ENCODE peak calls at places on chromosomes 5 and 9, in four cellular contexts. One of them, this sample, is unnamed.

GRCh38 chr9:32728181-32728580 is 55.2 kb upstream of the TMEM215 start:
- DNase-seq in HepG2: no peak
- DNase-seq in K562: no peak
- DNase-seq in HEK293T: no peak
- DNase-seq in this sample: no peak

GRCh38 chr5:158840193-158840592 is 259.5 kb downstream of the EBF1 start:
- DNase-seq in HepG2: no peak
- DNase-seq in HEK293T: no peak
- DNase-seq in K562: no peak
- DNase-seq in this sample: no peak

GRCh38 chr9:81031422-81032029 is 657.8 kb downstream of the TLE1 start:
- DNase-seq in HepG2: no peak
- DNase-seq in K562: no peak
- DNase-seq in HEK293T: no peak
- DNase-seq in this sample: no peak

GRCh38 chr5:112492291-112492690 is 73.2 kb upstream of the EPB41L4A start:
- DNase-seq in K562: peak
- DNase-seq in HepG2: peak
- DNase-seq in HEK293T: peak
- DNase-seq in this sample: peak

GRCh38 chr9:107819772-107820171 is 330.2 kb upstream of the KLF4 start:
- DNase-seq in HepG2: no peak
- DNase-seq in K562: no peak
- DNase-seq in HEK293T: no peak
- DNase-seq in this sample: no peak

GRCh38 chr5:175113947-175114346 is 330.0 kb downstream of the DRD1 start:
- DNase-seq in K562: no peak
- DNase-seq in HepG2: no peak
- DNase-seq in HEK293T: no peak
- DNase-seq in this sample: no peak

GRCh38 chr5:66875325-66875724 is 279.1 kb downstream of the MAST4 start:
- DNase-seq in HEK293T: no peak
- DNase-seq in HepG2: no peak
- DNase-seq in K562: no peak
- DNase-seq in this sample: no peak

GRCh38 chr5:65672787-65673186 is 48.0 kb downstream of the SHLD3 start:
- DNase-seq in HEK293T: no peak
- DNase-seq in K562: no peak
- DNase-seq in HepG2: no peak
- DNase-seq in this sample: no peak

GRCh38 chr9:107178302-107178701 is 104.8 kb upstream of the RAD23B start:
- DNase-seq in HEK293T: no peak
- DNase-seq in HepG2: no peak
- DNase-seq in K562: no peak
- DNase-seq in this sample: no peak

DNA sequence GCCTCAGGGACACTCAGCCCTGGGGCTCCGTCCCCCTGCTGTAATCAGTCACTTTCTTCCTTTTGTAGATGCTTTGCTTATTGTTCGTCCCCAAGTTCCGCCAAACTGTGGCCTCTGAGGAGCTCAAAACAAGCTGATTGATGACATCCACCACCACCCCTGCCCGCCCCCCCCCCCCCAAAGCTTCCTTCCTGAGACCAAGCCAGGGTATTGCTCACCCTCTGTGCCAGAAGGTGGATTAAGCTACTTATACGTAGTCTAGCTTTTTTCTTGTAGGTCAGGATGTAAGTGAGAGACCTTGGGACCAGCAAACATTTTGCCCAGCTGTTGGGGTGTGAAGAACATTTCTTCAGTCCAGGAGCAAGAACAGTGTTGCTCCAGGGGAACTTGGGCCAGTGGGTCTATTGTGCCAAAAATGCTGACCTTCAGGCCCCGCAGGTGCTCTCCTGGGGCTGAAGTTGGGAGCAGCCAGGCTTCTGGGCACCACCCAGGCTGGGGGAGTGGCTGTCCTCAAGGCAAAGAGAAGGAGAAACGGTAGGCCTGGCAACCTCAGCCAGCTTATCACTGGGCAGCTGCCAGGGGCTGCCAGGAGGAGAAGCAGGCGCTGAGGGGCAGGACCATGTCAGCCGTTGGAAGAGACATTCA is 17.9 kb downstream of the NEURL1B start:
- DNase-seq in K562: no peak
- DNase-seq in HepG2: no peak
- DNase-seq in HEK293T: no peak
- DNase-seq in this sample: no peak
- TF ChIP-seq FOXK2 in K562: no peak
- TF ChIP-seq FOXK2 in HepG2: no peak
- TF ChIP-seq FOXK2 in HEK293T: no peak
- TF ChIP-seq FOXK2 in this sample: no peak

GRCh38 chr5:133474851-133475590 is 137.3 kb downstream of the FSTL4 start:
- DNase-seq in HEK293T: no peak
- DNase-seq in K562: no peak
- DNase-seq in HepG2: no peak
- DNase-seq in this sample: no peak

GRCh38 chr5:133472829-133473228 is 139.5 kb downstream of the FSTL4 start:
- DNase-seq in K562: peak
- DNase-seq in HEK293T: no peak
- DNase-seq in HepG2: no peak
- DNase-seq in this sample: no peak

GRCh38 chr5:133473291-133473690 is 139.1 kb downstream of the FSTL4 start:
- DNase-seq in HepG2: no peak
- DNase-seq in K562: no peak
- DNase-seq in HEK293T: no peak
- DNase-seq in this sample: no peak

GRCh38 chr5:133478611-133479010 is 133.7 kb downstream of the FSTL4 start:
- DNase-seq in K562: no peak
- DNase-seq in HEK293T: no peak
- DNase-seq in HepG2: no peak
- DNase-seq in this sample: no peak

GRCh38 chr5:133475986-133476385 is 136.4 kb downstream of the FSTL4 start:
- DNase-seq in HepG2: no peak
- DNase-seq in K562: no peak
- DNase-seq in HEK293T: no peak
- DNase-seq in this sample: no peak
- TF ChIP-seq FOXK2 in HepG2: no peak
- TF ChIP-seq FOXK2 in K562: no peak
- TF ChIP-seq FOXK2 in HEK293T: no peak
- TF ChIP-seq FOXK2 in this sample: no peak

DNA sequence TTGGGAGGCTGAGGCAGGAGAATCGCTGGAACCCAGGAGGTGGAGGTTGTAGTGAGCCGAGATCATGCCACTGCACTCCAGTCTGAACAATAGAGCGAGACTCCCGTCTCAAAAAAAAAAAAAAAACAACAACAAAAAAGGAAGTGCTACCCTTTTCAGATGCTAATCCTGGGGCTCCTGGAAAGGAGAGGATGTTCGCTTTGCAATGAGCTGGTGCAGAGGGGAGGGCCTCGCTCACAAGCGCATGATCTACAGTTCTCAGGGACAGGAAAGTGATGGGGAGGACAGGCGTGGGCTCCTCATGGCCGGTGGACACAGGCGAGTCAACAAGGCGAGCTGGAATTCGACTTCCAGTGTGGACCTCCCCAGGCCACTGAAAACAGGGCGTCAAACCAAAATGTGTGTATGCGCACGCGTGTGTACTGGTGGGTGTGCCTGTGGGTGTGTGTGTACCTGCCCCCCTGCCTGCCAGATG is 54.2 kb downstream of the USP20 start:
- DNase-seq in HepG2: no peak
- DNase-seq in HEK293T: no peak
- DNase-seq in K562: no peak
- DNase-seq in this sample: no peak
- TF ChIP-seq FOXK2 in HepG2: no peak
- TF ChIP-seq FOXK2 in HEK293T: no peak
- TF ChIP-seq FOXK2 in K562: no peak
- TF ChIP-seq FOXK2 in this sample: no peak

GRCh38 chr5:74938250-74938649 is 72.1 kb upstream of the FAM169A start:
- DNase-seq in K562: no peak
- DNase-seq in HEK293T: no peak
- DNase-seq in HepG2: no peak
- DNase-seq in this sample: no peak

GRCh38 chr5:74935752-74936091 is 69.5 kb upstream of the FAM169A start:
- DNase-seq in HEK293T: no peak
- DNase-seq in K562: no peak
- DNase-seq in HepG2: no peak
- DNase-seq in this sample: no peak

GRCh38 chr5:74940782-74941363 is 74.7 kb upstream of the FAM169A start:
- DNase-seq in K562: no peak
- DNase-seq in HepG2: no peak
- DNase-seq in HEK293T: no peak
- DNase-seq in this sample: no peak

GRCh38 chr5:74934949-74935751 is 69.0 kb upstream of the FAM169A start:
- DNase-seq in K562: no peak
- DNase-seq in HepG2: peak
- DNase-seq in HEK293T: no peak
- DNase-seq in this sample: no peak
- TF ChIP-seq FOXK2 in K562: no peak
- TF ChIP-seq FOXK2 in HepG2: no peak
- TF ChIP-seq FOXK2 in HEK293T: no peak
- TF ChIP-seq FOXK2 in this sample: no peak

GRCh38 chr5:173057062-173057924 is 1.1 kb downstream of the CREBRF start:
- DNase-seq in HEK293T: peak
- DNase-seq in HepG2: peak
- DNase-seq in K562: peak
- DNase-seq in this sample: peak

GRCh38 chr5:173055722-173055982 is 500 bp upstream of the CREBRF start:
- DNase-seq in HEK293T: no peak
- DNase-seq in HepG2: peak
- DNase-seq in K562: no peak
- DNase-seq in this sample: no peak

GRCh38 chr5:173056783-173057061 is 570 bp downstream of the CREBRF start:
- DNase-seq in HEK293T: peak
- DNase-seq in HepG2: no peak
- DNase-seq in K562: peak
- DNase-seq in this sample: no peak

GRCh38 chr5:173055983-173056782 is at the start of gene CREBRF:
- DNase-seq in HepG2: peak
- DNase-seq in K562: peak
- DNase-seq in HEK293T: peak
- DNase-seq in this sample: peak

GRCh38 chr5:173055042-173055721 is 970 bp upstream of the CREBRF start:
- DNase-seq in HEK293T: no peak
- DNase-seq in K562: no peak
- DNase-seq in HepG2: peak
- DNase-seq in this sample: no peak
- TF ChIP-seq FOXK2 in HEK293T: no peak
- TF ChIP-seq FOXK2 in K562: no peak
- TF ChIP-seq FOXK2 in HepG2: no peak
- TF ChIP-seq FOXK2 in this sample: no peak